ENCODE peak calls at places on chromosomes 1 and 21, in seven cellular contexts. One of them, this sample, is unnamed.

GRCh38 chr21:35649186-35649585 is 411.1 kb downstream of the SETD4 start:
- DNase-seq in foreskin keratinocyte: no peak
- DNase-seq in kidney: no peak
- DNase-seq in stomach: no peak
- DNase-seq in brain microvascular endothelial cell: peak; percentile 35
- DNase-seq in lower lobe of right lung: no peak
- DNase-seq in uterus: peak; percentile 17
- DNase-seq in this sample: peak; percentile 8

GRCh38 chr1:240338837-240339236 is 247.2 kb downstream of the FMN2 start:
- DNase-seq in brain microvascular endothelial cell: no peak
- DNase-seq in uterus: no peak
- DNase-seq in stomach: no peak
- DNase-seq in kidney: no peak
- DNase-seq in lower lobe of right lung: no peak
- DNase-seq in foreskin keratinocyte: no peak
- DNase-seq in this sample: no peak

GRCh38 chr1:180908084-180908765 is 4.5 kb upstream of the KIAA1614 start:
- DNase-seq in lower lobe of right lung: no peak
- DNase-seq in uterus: no peak
- DNase-seq in kidney: no peak
- DNase-seq in foreskin keratinocyte: no peak
- DNase-seq in stomach: peak; percentile 10
- DNase-seq in brain microvascular endothelial cell: no peak
- DNase-seq in this sample: no peak

GRCh38 chr1:1170215-1170890 is 3.3 kb upstream of the TTLL10 start:
- DNase-seq in brain microvascular endothelial cell: no peak
- DNase-seq in stomach: no peak
- DNase-seq in lower lobe of right lung: peak; percentile 42
- DNase-seq in uterus: no peak
- DNase-seq in foreskin keratinocyte: no peak
- DNase-seq in kidney: no peak
- DNase-seq in this sample: no peak

GRCh38 chr1:218642033-218642954 is 297.2 kb downstream of the TGFB2 start:
- DNase-seq in uterus: peak; percentile 28
- DNase-seq in lower lobe of right lung: no peak
- DNase-seq in kidney: no peak
- DNase-seq in stomach: no peak
- DNase-seq in foreskin keratinocyte: no peak
- DNase-seq in brain microvascular endothelial cell: no peak
- DNase-seq in this sample: no peak

GRCh38 chr1:42017259-42017658 is 98.5 kb upstream of the HIVEP3 start:
- DNase-seq in kidney: no peak
- DNase-seq in brain microvascular endothelial cell: no peak
- DNase-seq in foreskin keratinocyte: no peak
- DNase-seq in lower lobe of right lung: no peak
- DNase-seq in stomach: no peak
- DNase-seq in uterus: no peak
- DNase-seq in this sample: no peak

GRCh38 chr1:152906023-152906565 is 2.3 kb upstream of the IVL start:
- DNase-seq in brain microvascular endothelial cell: no peak
- DNase-seq in kidney: no peak
- DNase-seq in stomach: no peak
- DNase-seq in foreskin keratinocyte: peak; percentile 97
- DNase-seq in lower lobe of right lung: no peak
- DNase-seq in uterus: no peak
- DNase-seq in this sample: peak; percentile 92

GRCh38 chr1:204477036-204477740 is 17.4 kb downstream of the PIK3C2B start:
- DNase-seq in uterus: no peak
- DNase-seq in stomach: peak; percentile 50
- DNase-seq in kidney: no peak
- DNase-seq in lower lobe of right lung: no peak
- DNase-seq in foreskin keratinocyte: no peak
- DNase-seq in brain microvascular endothelial cell: no peak
- DNase-seq in this sample: no peak

GRCh38 chr1:32351859-32352745 is 10.2 kb downstream of the FAM229A start:
- DNase-seq in lower lobe of right lung: no peak
- DNase-seq in foreskin keratinocyte: no peak
- DNase-seq in uterus: peak; percentile 66
- DNase-seq in brain microvascular endothelial cell: no peak
- DNase-seq in stomach: peak; percentile 38
- DNase-seq in kidney: no peak
- DNase-seq in this sample: no peak

GRCh38 chr1:84398175-84398574 is at the start of gene DNASE2B:
- DNase-seq in brain microvascular endothelial cell: no peak
- DNase-seq in stomach: no peak
- DNase-seq in kidney: no peak
- DNase-seq in uterus: no peak
- DNase-seq in lower lobe of right lung: no peak
- DNase-seq in foreskin keratinocyte: no peak
- DNase-seq in this sample: no peak

GRCh38 chr1:197399691-197400521 is 131.9 kb downstream of the CRB1 start:
- DNase-seq in uterus: no peak
- DNase-seq in kidney: no peak
- DNase-seq in lower lobe of right lung: no peak
- DNase-seq in foreskin keratinocyte: peak; percentile 22
- DNase-seq in stomach: no peak
- DNase-seq in brain microvascular endothelial cell: peak; percentile 68
- DNase-seq in this sample: peak; percentile 76

GRCh38 chr1:7401814-7402547 is 369.1 kb upstream of the VAMP3 start:
- DNase-seq in uterus: no peak
- DNase-seq in stomach: peak; percentile 19
- DNase-seq in lower lobe of right lung: no peak
- DNase-seq in kidney: no peak
- DNase-seq in foreskin keratinocyte: peak; percentile 100
- DNase-seq in brain microvascular endothelial cell: peak; percentile 99
- DNase-seq in this sample: peak; percentile 98

GRCh38 chr21:45786660-45787059 is 143.1 kb downstream of the PCBP3 start:
- DNase-seq in brain microvascular endothelial cell: no peak
- DNase-seq in foreskin keratinocyte: no peak
- DNase-seq in stomach: no peak
- DNase-seq in uterus: no peak
- DNase-seq in lower lobe of right lung: no peak
- DNase-seq in kidney: no peak
- DNase-seq in this sample: no peak

GRCh38 chr1:50080904-50081586 is 27.7 kb upstream of the ELAVL4 start:
- DNase-seq in kidney: no peak
- DNase-seq in uterus: no peak
- DNase-seq in lower lobe of right lung: no peak
- DNase-seq in foreskin keratinocyte: no peak
- DNase-seq in brain microvascular endothelial cell: no peak
- DNase-seq in stomach: no peak
- DNase-seq in this sample: no peak

GRCh38 chr1:109826930-109827349 is 63.2 kb upstream of the EPS8L3 start:
- DNase-seq in lower lobe of right lung: no peak
- DNase-seq in foreskin keratinocyte: no peak
- DNase-seq in stomach: no peak
- DNase-seq in kidney: no peak
- DNase-seq in uterus: peak; percentile 53
- DNase-seq in brain microvascular endothelial cell: no peak
- DNase-seq in this sample: no peak

GRCh38 chr1:163932901-163933300 is 611.1 kb downstream of the NUF2 start:
- DNase-seq in stomach: no peak
- DNase-seq in foreskin keratinocyte: no peak
- DNase-seq in lower lobe of right lung: no peak
- DNase-seq in brain microvascular endothelial cell: no peak
- DNase-seq in kidney: no peak
- DNase-seq in uterus: no peak
- DNase-seq in this sample: no peak

GRCh38 chr1:48741380-48741779 is 35.3 kb downstream of the BEND5 start:
- DNase-seq in brain microvascular endothelial cell: no peak
- DNase-seq in foreskin keratinocyte: no peak
- DNase-seq in uterus: no peak
- DNase-seq in kidney: no peak
- DNase-seq in stomach: no peak
- DNase-seq in lower lobe of right lung: no peak
- DNase-seq in this sample: no peak

GRCh38 chr1:48744032-48744431 is 32.7 kb downstream of the BEND5 start:
- DNase-seq in brain microvascular endothelial cell: no peak
- DNase-seq in uterus: no peak
- DNase-seq in stomach: no peak
- DNase-seq in foreskin keratinocyte: no peak
- DNase-seq in kidney: no peak
- DNase-seq in lower lobe of right lung: no peak
- DNase-seq in this sample: no peak

GRCh38 chr1:48749068-48749467 is 27.6 kb downstream of the BEND5 start:
- DNase-seq in lower lobe of right lung: no peak
- DNase-seq in stomach: no peak
- DNase-seq in brain microvascular endothelial cell: no peak
- DNase-seq in foreskin keratinocyte: no peak
- DNase-seq in kidney: no peak
- DNase-seq in uterus: no peak
- DNase-seq in this sample: no peak

GRCh38 chr1:48743480-48743879 is 33.2 kb downstream of the BEND5 start:
- DNase-seq in lower lobe of right lung: no peak
- DNase-seq in foreskin keratinocyte: no peak
- DNase-seq in kidney: no peak
- DNase-seq in brain microvascular endothelial cell: no peak
- DNase-seq in stomach: no peak
- DNase-seq in uterus: no peak
- DNase-seq in this sample: no peak
- TF ChIP-seq CTCF in lower lobe of right lung: no peak
- TF ChIP-seq CTCF in foreskin keratinocyte: no peak
- TF ChIP-seq CTCF in kidney: no peak
- TF ChIP-seq CTCF in brain microvascular endothelial cell: no peak
- TF ChIP-seq CTCF in stomach: no peak
- TF ChIP-seq CTCF in uterus: no peak
- TF ChIP-seq CTCF in this sample: no peak

GRCh38 chr1:54461731-54462596 is 55.8 kb upstream of the SSBP3 start:
- DNase-seq in brain microvascular endothelial cell: no peak
- DNase-seq in uterus: no peak
- DNase-seq in lower lobe of right lung: no peak
- DNase-seq in stomach: no peak
- DNase-seq in foreskin keratinocyte: no peak
- DNase-seq in kidney: peak; percentile 51
- DNase-seq in this sample: no peak
- H3K27ac ChIP-seq in brain microvascular endothelial cell: no peak overlapping the region
- H3K27ac ChIP-seq in uterus: peak overlapping the region; percentile 66
- H3K27ac ChIP-seq in lower lobe of right lung: no peak overlapping the region
- H3K27ac ChIP-seq in stomach: no peak overlapping the region
- H3K27ac ChIP-seq in foreskin keratinocyte: no peak overlapping the region
- H3K27ac ChIP-seq in kidney: no peak overlapping the region
- H3K27ac ChIP-seq in this sample: no peak overlapping the region

DNA sequence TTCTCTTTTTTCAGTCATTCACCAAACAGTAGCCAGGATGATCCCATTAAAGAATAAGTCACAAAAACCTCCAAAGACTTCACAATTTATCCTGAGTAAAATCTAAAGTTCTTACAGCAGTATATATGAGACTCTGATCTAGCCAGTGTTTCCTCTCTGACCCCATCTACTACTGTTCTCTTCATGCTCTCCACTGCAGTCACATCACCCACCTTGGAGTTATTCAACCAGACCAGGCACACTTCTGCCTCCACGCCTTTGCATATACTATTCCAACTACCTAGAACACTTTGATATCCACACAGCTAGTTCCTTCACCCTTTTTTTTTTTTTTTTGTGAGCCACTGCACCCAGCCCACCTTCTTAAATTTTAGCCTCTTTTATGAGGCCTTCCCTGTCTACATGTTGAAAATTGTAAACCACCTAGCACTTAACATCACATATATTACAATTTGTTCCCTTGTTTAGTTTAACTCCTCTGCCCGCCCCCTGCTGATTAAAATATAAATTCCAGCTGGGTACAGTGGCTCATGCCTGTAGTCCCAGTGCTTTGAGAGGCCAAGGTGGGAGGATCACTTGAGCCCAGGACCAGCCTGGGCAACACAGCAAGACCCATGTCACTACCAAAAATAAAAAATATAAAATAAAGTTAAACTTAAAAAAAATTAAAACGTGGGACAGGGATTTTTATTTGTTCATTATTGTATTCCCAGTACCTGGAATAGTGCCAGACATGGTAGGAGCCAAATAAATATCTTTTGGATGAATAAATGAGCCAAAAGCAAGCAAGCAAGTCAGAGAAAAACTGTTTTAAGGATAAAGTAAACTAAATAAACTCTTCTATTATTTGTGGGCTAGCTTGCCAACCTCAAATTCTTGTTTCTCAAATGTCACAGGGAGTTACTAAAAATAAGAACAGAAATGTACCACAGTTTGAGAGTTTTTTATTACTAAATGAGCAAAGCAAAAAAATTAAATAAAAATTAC is 35.2 kb upstream of the MUTYH start:
- DNase-seq in lower lobe of right lung: no peak
- DNase-seq in brain microvascular endothelial cell: no peak
- DNase-seq in foreskin keratinocyte: no peak
- DNase-seq in stomach: no peak
- DNase-seq in kidney: no peak
- DNase-seq in uterus: no peak
- DNase-seq in this sample: no peak
- TF ChIP-seq CTCF in lower lobe of right lung: no peak
- TF ChIP-seq CTCF in brain microvascular endothelial cell: no peak
- TF ChIP-seq CTCF in foreskin keratinocyte: peak; percentile 22
- TF ChIP-seq CTCF in stomach: no peak
- TF ChIP-seq CTCF in kidney: no peak
- TF ChIP-seq CTCF in uterus: no peak
- TF ChIP-seq CTCF in this sample: no peak

GRCh38 chr21:42080788-42081083 is 9.6 kb downstream of the UMODL1 start:
- DNase-seq in kidney: no peak
- DNase-seq in brain microvascular endothelial cell: peak; percentile 68
- DNase-seq in stomach: no peak
- DNase-seq in lower lobe of right lung: no peak
- DNase-seq in foreskin keratinocyte: no peak
- DNase-seq in uterus: no peak
- DNase-seq in this sample: peak; percentile 22

GRCh38 chr21:42082501-42083360 is 11.6 kb downstream of the UMODL1 start:
- DNase-seq in lower lobe of right lung: no peak
- DNase-seq in foreskin keratinocyte: no peak
- DNase-seq in brain microvascular endothelial cell: no peak
- DNase-seq in uterus: no peak
- DNase-seq in stomach: no peak
- DNase-seq in kidney: peak; percentile 51
- DNase-seq in this sample: no peak

GRCh38 chr21:42081931-42082381 is 10.8 kb downstream of the UMODL1 start:
- DNase-seq in kidney: peak; percentile 54
- DNase-seq in brain microvascular endothelial cell: no peak
- DNase-seq in uterus: no peak
- DNase-seq in stomach: no peak
- DNase-seq in foreskin keratinocyte: no peak
- DNase-seq in lower lobe of right lung: no peak
- DNase-seq in this sample: no peak

GRCh38 chr21:42079939-42080787 is 9.0 kb downstream of the UMODL1 start:
- DNase-seq in uterus: no peak
- DNase-seq in stomach: no peak
- DNase-seq in lower lobe of right lung: no peak
- DNase-seq in brain microvascular endothelial cell: peak; percentile 40
- DNase-seq in foreskin keratinocyte: no peak
- DNase-seq in kidney: peak; percentile 56
- DNase-seq in this sample: no peak

DNA sequence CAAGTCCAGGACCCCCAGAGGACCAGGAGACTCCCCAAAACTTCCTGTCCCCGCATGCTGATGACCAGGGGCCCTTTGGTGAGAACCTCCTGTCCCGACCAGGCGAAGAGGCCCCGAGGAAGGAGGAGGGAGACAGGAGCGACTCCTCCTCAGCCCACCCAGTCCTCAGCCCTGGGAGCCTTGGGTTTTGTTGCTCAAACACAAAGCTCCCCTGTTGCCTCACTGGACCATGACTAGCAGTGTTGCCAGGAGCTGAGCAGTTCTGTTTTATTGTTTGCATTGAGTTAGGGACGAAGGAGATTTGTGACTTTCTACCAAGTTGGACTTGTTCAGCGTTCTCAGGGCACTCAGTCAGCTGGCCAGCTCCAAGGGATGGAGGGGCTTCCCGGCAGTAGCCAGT is 10.0 kb downstream of the UMODL1 start:
- DNase-seq in stomach: no peak
- DNase-seq in foreskin keratinocyte: no peak
- DNase-seq in kidney: peak; percentile 58
- DNase-seq in brain microvascular endothelial cell: peak; percentile 66
- DNase-seq in lower lobe of right lung: no peak
- DNase-seq in uterus: no peak
- DNase-seq in this sample: no peak
- H3K27ac ChIP-seq in stomach: no peak overlapping the region
- H3K27ac ChIP-seq in foreskin keratinocyte: no peak overlapping the region
- H3K27ac ChIP-seq in kidney: no peak overlapping the region
- H3K27ac ChIP-seq in brain microvascular endothelial cell: peak overlapping the region; percentile 42
- H3K27ac ChIP-seq in lower lobe of right lung: peak overlapping the region; percentile 11
- H3K27ac ChIP-seq in uterus: no peak overlapping the region
- H3K27ac ChIP-seq in this sample: no peak overlapping the region

This sample was measured in RWPE1.